ENCODE peak calls at places on chromosomes 1 and 21, in eight cellular contexts. K is body of pancreas, G is HEK293T, Z is AG08395, Y is hippocampal formation, R is left ventricle myocardium superior, B is heart left ventricle, V is BJ. E is an unnamed sample.

GRCh38 chr1:119966681-119967080 is 70.4 kb upstream of the ADAM30 start:
- DNase-seq in K (no peak), G (no peak), Z (no peak), Y (no peak), R (no peak), B (no peak), V (no peak), E (no peak)

GRCh38 chr1:154626456-154627246 is 18.7 kb upstream of the ADAR start:
- DNase-seq in K (no peak), G (peak), Z (no peak), Y (no peak), R (no peak), B (no peak), V (no peak), E (no peak)

GRCh38 chr1:192573499-192573898 is 2.1 kb upstream of the RGS1 start:
- DNase-seq in K (no peak), G (no peak), Z (peak), Y (no peak), R (no peak), B (no peak), V (no peak), E (no peak)

GRCh38 chr1:57966340-57966739 is 542.5 kb upstream of the DAB1 start:
- DNase-seq in K (no peak), G (no peak), Z (no peak), Y (no peak), R (no peak), B (no peak), V (no peak), E (no peak)

GRCh38 chr1:240237305-240237721 is 145.6 kb downstream of the FMN2 start:
- DNase-seq in K (no peak), G (no peak), Z (peak), Y (no peak), R (no peak), B (no peak), V (peak), E (no peak)

GRCh38 chr1:21568809-21569385 is 59.7 kb downstream of the ALPL start:
- DNase-seq in K (no peak), G (no peak), Z (no peak), Y (no peak), R (no peak), B (peak), V (no peak), E (no peak)

GRCh38 chr21:26137379-26138060 is 33.0 kb downstream of the APP start:
- DNase-seq in K (no peak), G (no peak), Z (no peak), Y (no peak), R (no peak), B (no peak), V (no peak), E (no peak)

GRCh38 chr1:35637401-35637809 is 3.9 kb downstream of the PSMB2 start:
- DNase-seq in K (no peak), G (no peak), Z (peak), Y (peak), R (no peak), B (no peak), V (no peak), E (peak)

GRCh38 chr1:230465701-230466100 is 39.6 kb upstream of the PGBD5 start:
- DNase-seq in K (no peak), G (no peak), Z (no peak), Y (no peak), R (no peak), B (no peak), V (no peak), E (no peak)

GRCh38 chr1:199101139-199101538 is 462.3 kb downstream of the PTPRC start:
- DNase-seq in K (no peak), G (no peak), Z (no peak), Y (no peak), R (no peak), B (no peak), V (no peak), E (no peak)

GRCh38 chr1:64061430-64062104 is 141.9 kb upstream of the UBE2U start:
- DNase-seq in K (no peak), G (no peak), Z (no peak), Y (no peak), R (no peak), B (no peak), V (no peak), E (no peak)

GRCh38 chr1:10796029-10796944 is at the start of gene CASZ1:
- DNase-seq in K (peak), G (peak), Z (peak), Y (peak), R (peak), B (peak), V (peak), E (peak)

GRCh38 chr1:209368864-209369598 is 214.5 kb upstream of the CAMK1G start:
- DNase-seq in K (no peak), G (no peak), Z (peak), Y (peak), R (peak), B (peak), V (peak), E (peak)

GRCh38 chr1:78333426-78334012 is 157.3 kb upstream of the PTGFR start:
- DNase-seq in K (peak), G (peak), Z (no peak), Y (no peak), R (no peak), B (no peak), V (no peak), E (no peak)

GRCh38 chr1:15102646-15103045 is 50.9 kb upstream of the TMEM51 start:
- DNase-seq in K (no peak), G (no peak), Z (no peak), Y (no peak), R (no peak), B (no peak), V (no peak), E (no peak)

GRCh38 chr1:109191377-109191776 is 22.3 kb upstream of the SARS1 start:
- DNase-seq in K (no peak), G (peak), Z (no peak), Y (no peak), R (no peak), B (no peak), V (no peak), E (no peak)

GRCh38 chr1:115877511-115877910 is 36.6 kb upstream of the NHLH2 start:
- DNase-seq in K (no peak), G (no peak), Z (no peak), Y (no peak), R (no peak), B (no peak), V (no peak), E (no peak)

GRCh38 chr1:37317870-37318431 is 156.4 kb upstream of the ZC3H12A start:
- DNase-seq in K (no peak), G (no peak), Z (no peak), Y (no peak), R (no peak), B (no peak), V (no peak), E (no peak)

GRCh38 chr1:225131869-225132268 is 202.4 kb downstream of the DNAH14 start:
- DNase-seq in K (no peak), G (no peak), Z (no peak), Y (no peak), R (no peak), B (no peak), V (no peak), E (no peak)

GRCh38 chr1:156691665-156692408 is 13.5 kb downstream of the CRABP2 start:
- DNase-seq in K (no peak), G (no peak), Z (no peak), Y (no peak), R (no peak), B (no peak), V (no peak), E (no peak)

GRCh38 chr1:88673446-88673845 is 10.6 kb upstream of the PKN2 start:
- DNase-seq in K (no peak), G (no peak), Z (no peak), Y (no peak), R (no peak), B (no peak), V (no peak), E (no peak)

GRCh38 chr1:94725566-94725965 is 94.6 kb upstream of the SLC44A3 start:
- DNase-seq in K (no peak), G (no peak), Z (no peak), Y (no peak), R (no peak), B (no peak), V (no peak), E (no peak)

GRCh38 chr21:38659936-38660332 is 145.8 kb upstream of the ETS2 start:
- DNase-seq in K (no peak), G (no peak), Z (no peak), Y (no peak), R (no peak), B (no peak), V (no peak), E (no peak)

GRCh38 chr1:66764994-66765578 is 12.8 kb downstream of the DYNLT5 start:
- DNase-seq in K (peak), G (peak), Z (peak), Y (peak), R (no peak), B (no peak), V (no peak), E (no peak)

GRCh38 chr1:93021539-93022134 is 57.4 kb upstream of the MTF2 start:
- DNase-seq in K (no peak), G (peak), Z (peak), Y (peak), R (no peak), B (no peak), V (no peak), E (no peak)

GRCh38 chr1:96365596-96365995 is 356.0 kb upstream of the PTBP2 start:
- DNase-seq in K (no peak), G (no peak), Z (no peak), Y (no peak), R (no peak), B (no peak), V (no peak), E (no peak)

GRCh38 chr21:44711327-44712202 is at the start of gene TSPEAR:
- DNase-seq in K (no peak), G (no peak), Z (no peak), Y (no peak), R (no peak), B (no peak), V (no peak), E (no peak)

GRCh38 chr1:203269654-203270020 is 35.7 kb upstream of the BTG2 start:
- DNase-seq in K (no peak), G (no peak), Z (no peak), Y (no peak), R (no peak), B (no peak), V (no peak), E (no peak)

GRCh38 chr1:111364690-111365089 is 62.8 kb downstream of the OVGP1 start:
- DNase-seq in K (no peak), G (no peak), Z (no peak), Y (no peak), R (no peak), B (no peak), V (no peak), E (no peak)

GRCh38 chr1:76138217-76138616 is 63.7 kb downstream of the ST6GALNAC3 start:
- DNase-seq in K (no peak), G (no peak), Z (no peak), Y (no peak), R (no peak), B (no peak), V (no peak), E (no peak)

GRCh38 chr1:110602466-110602865 is 3.7 kb downstream of the KCNA2 start:
- DNase-seq in K (no peak), G (no peak), Z (no peak), Y (peak), R (no peak), B (no peak), V (no peak), E (no peak)

GRCh38 chr21:29346281-29346680 is 47.6 kb downstream of the BACH1 start:
- DNase-seq in K (no peak), G (no peak), Z (no peak), Y (no peak), R (no peak), B (no peak), V (no peak), E (no peak)

GRCh38 chr1:59378621-59379020 is 81.7 kb downstream of the FGGY start:
- DNase-seq in K (no peak), G (no peak), Z (no peak), Y (no peak), R (no peak), B (no peak), V (no peak), E (no peak)

GRCh38 chr21:36126166-36126565 is 8.7 kb upstream of the CBR3 start:
- DNase-seq in K (no peak), G (no peak), Z (no peak), Y (no peak), R (no peak), B (no peak), V (no peak), E (no peak)

GRCh38 chr1:101388904-101389546 is 152.2 kb downstream of the S1PR1 start:
- DNase-seq in K (no peak), G (no peak), Z (no peak), Y (no peak), R (no peak), B (no peak), V (no peak), E (peak)

GRCh38 chr1:25695066-25695990 is 78.7 kb downstream of the MAN1C1 start:
- DNase-seq in K (peak), G (peak), Z (peak), Y (peak), R (peak), B (peak), V (peak), E (peak)

E was measured in non-pigmented ciliary epithelial cell.